ENCODE peak calls at places on chromosomes 7 and 10, in eight cellular contexts. One of them, this sample, is unnamed.

GRCh38 chr10:10482613-10483012 is 535.1 kb upstream of the CELF2 start:
- DNase-seq in GM13976: no peak
- DNase-seq in AG04450: no peak
- DNase-seq in fibroblast of pulmonary artery: no peak
- DNase-seq in H9: no peak
- DNase-seq in choroid plexus epithelial cell: no peak
- DNase-seq in AG09319: no peak
- DNase-seq in CD4-positive, alpha-beta T cell: no peak
- DNase-seq in this sample: no peak

GRCh38 chr7:47228386-47229014 is 353.4 kb downstream of the TNS3 start:
- DNase-seq in GM13976: no peak
- DNase-seq in CD4-positive, alpha-beta T cell: no peak
- DNase-seq in AG04450: no peak
- DNase-seq in fibroblast of pulmonary artery: no peak
- DNase-seq in choroid plexus epithelial cell: no peak
- DNase-seq in AG09319: no peak
- DNase-seq in H9: peak
- DNase-seq in this sample: no peak

GRCh38 chr10:43304687-43305333 is 37.9 kb upstream of the RASGEF1A start:
- DNase-seq in choroid plexus epithelial cell: peak
- DNase-seq in CD4-positive, alpha-beta T cell: peak
- DNase-seq in H9: peak
- DNase-seq in AG09319: no peak
- DNase-seq in GM13976: peak
- DNase-seq in AG04450: no peak
- DNase-seq in fibroblast of pulmonary artery: peak
- DNase-seq in this sample: peak

GRCh38 chr10:77416327-77417135 is 221.1 kb downstream of the KCNMA1 start:
- DNase-seq in AG09319: no peak
- DNase-seq in AG04450: peak
- DNase-seq in fibroblast of pulmonary artery: peak
- DNase-seq in CD4-positive, alpha-beta T cell: no peak
- DNase-seq in H9: no peak
- DNase-seq in choroid plexus epithelial cell: peak
- DNase-seq in GM13976: no peak
- DNase-seq in this sample: peak

GRCh38 chr10:66321746-66322145 is 604.1 kb upstream of the LRRTM3 start:
- DNase-seq in H9: no peak
- DNase-seq in AG09319: no peak
- DNase-seq in CD4-positive, alpha-beta T cell: no peak
- DNase-seq in fibroblast of pulmonary artery: no peak
- DNase-seq in AG04450: no peak
- DNase-seq in choroid plexus epithelial cell: no peak
- DNase-seq in GM13976: no peak
- DNase-seq in this sample: no peak

GRCh38 chr10:49500420-49500819 is 38.5 kb downstream of the ERCC6 start:
- DNase-seq in AG04450: no peak
- DNase-seq in AG09319: no peak
- DNase-seq in choroid plexus epithelial cell: no peak
- DNase-seq in GM13976: no peak
- DNase-seq in fibroblast of pulmonary artery: no peak
- DNase-seq in H9: no peak
- DNase-seq in CD4-positive, alpha-beta T cell: no peak
- DNase-seq in this sample: no peak

GRCh38 chr10:25465582-25466372 is 291.0 kb downstream of the GPR158 start:
- DNase-seq in H9: no peak
- DNase-seq in AG09319: no peak
- DNase-seq in choroid plexus epithelial cell: no peak
- DNase-seq in GM13976: no peak
- DNase-seq in AG04450: no peak
- DNase-seq in fibroblast of pulmonary artery: no peak
- DNase-seq in CD4-positive, alpha-beta T cell: no peak
- DNase-seq in this sample: no peak

GRCh38 chr10:99551158-99551557 is 18.4 kb downstream of the NKX2-3 start:
- DNase-seq in AG04450: peak
- DNase-seq in H9: no peak
- DNase-seq in GM13976: no peak
- DNase-seq in AG09319: peak
- DNase-seq in choroid plexus epithelial cell: peak
- DNase-seq in CD4-positive, alpha-beta T cell: no peak
- DNase-seq in fibroblast of pulmonary artery: peak
- DNase-seq in this sample: peak

GRCh38 chr7:16416289-16417282 is 4.8 kb downstream of the CRPPA start:
- DNase-seq in H9: no peak
- DNase-seq in fibroblast of pulmonary artery: peak
- DNase-seq in CD4-positive, alpha-beta T cell: no peak
- DNase-seq in AG09319: no peak
- DNase-seq in AG04450: no peak
- DNase-seq in choroid plexus epithelial cell: peak
- DNase-seq in GM13976: no peak
- DNase-seq in this sample: peak

GRCh38 chr10:75197906-75198305 is 12.7 kb upstream of the VDAC2 start:
- DNase-seq in GM13976: no peak
- DNase-seq in H9: no peak
- DNase-seq in AG04450: no peak
- DNase-seq in choroid plexus epithelial cell: no peak
- DNase-seq in fibroblast of pulmonary artery: no peak
- DNase-seq in AG09319: no peak
- DNase-seq in CD4-positive, alpha-beta T cell: no peak
- DNase-seq in this sample: no peak

GRCh38 chr10:69491611-69492010 is 40.3 kb downstream of the TSPAN15 start:
- DNase-seq in fibroblast of pulmonary artery: no peak
- DNase-seq in AG09319: no peak
- DNase-seq in H9: no peak
- DNase-seq in choroid plexus epithelial cell: no peak
- DNase-seq in GM13976: no peak
- DNase-seq in AG04450: no peak
- DNase-seq in CD4-positive, alpha-beta T cell: no peak
- DNase-seq in this sample: no peak

GRCh38 chr7:44325181-44325671 is at the start of gene CAMK2B:
- DNase-seq in GM13976: peak
- DNase-seq in AG09319: no peak
- DNase-seq in H9: no peak
- DNase-seq in CD4-positive, alpha-beta T cell: no peak
- DNase-seq in fibroblast of pulmonary artery: no peak
- DNase-seq in choroid plexus epithelial cell: no peak
- DNase-seq in AG04450: no peak
- DNase-seq in this sample: no peak

GRCh38 chr7:158073845-158074840 is 513.5 kb downstream of the PTPRN2 start:
- DNase-seq in AG09319: no peak
- DNase-seq in AG04450: no peak
- DNase-seq in GM13976: no peak
- DNase-seq in CD4-positive, alpha-beta T cell: no peak
- DNase-seq in choroid plexus epithelial cell: no peak
- DNase-seq in H9: no peak
- DNase-seq in fibroblast of pulmonary artery: no peak
- DNase-seq in this sample: no peak

GRCh38 chr7:46551603-46552002 is 630.5 kb upstream of the IGFBP3 start:
- DNase-seq in fibroblast of pulmonary artery: no peak
- DNase-seq in AG04450: no peak
- DNase-seq in CD4-positive, alpha-beta T cell: no peak
- DNase-seq in H9: no peak
- DNase-seq in choroid plexus epithelial cell: no peak
- DNase-seq in AG09319: no peak
- DNase-seq in GM13976: no peak
- DNase-seq in this sample: peak

GRCh38 chr10:132422169-132422691 is 25.2 kb downstream of the PWWP2B start:
- DNase-seq in AG09319: no peak
- DNase-seq in CD4-positive, alpha-beta T cell: no peak
- DNase-seq in H9: no peak
- DNase-seq in GM13976: no peak
- DNase-seq in AG04450: no peak
- DNase-seq in choroid plexus epithelial cell: peak
- DNase-seq in fibroblast of pulmonary artery: no peak
- DNase-seq in this sample: no peak

GRCh38 chr7:42677751-42678231 is 234.1 kb downstream of the C7orf25 start:
- DNase-seq in H9: no peak
- DNase-seq in AG09319: no peak
- DNase-seq in CD4-positive, alpha-beta T cell: no peak
- DNase-seq in GM13976: no peak
- DNase-seq in choroid plexus epithelial cell: peak
- DNase-seq in fibroblast of pulmonary artery: peak
- DNase-seq in AG04450: no peak
- DNase-seq in this sample: peak

GRCh38 chr10:5484205-5484604 is 15.2 kb downstream of the CALML5 start:
- DNase-seq in CD4-positive, alpha-beta T cell: no peak
- DNase-seq in AG09319: no peak
- DNase-seq in choroid plexus epithelial cell: peak
- DNase-seq in fibroblast of pulmonary artery: peak
- DNase-seq in GM13976: no peak
- DNase-seq in H9: no peak
- DNase-seq in AG04450: no peak
- DNase-seq in this sample: peak

DNA sequence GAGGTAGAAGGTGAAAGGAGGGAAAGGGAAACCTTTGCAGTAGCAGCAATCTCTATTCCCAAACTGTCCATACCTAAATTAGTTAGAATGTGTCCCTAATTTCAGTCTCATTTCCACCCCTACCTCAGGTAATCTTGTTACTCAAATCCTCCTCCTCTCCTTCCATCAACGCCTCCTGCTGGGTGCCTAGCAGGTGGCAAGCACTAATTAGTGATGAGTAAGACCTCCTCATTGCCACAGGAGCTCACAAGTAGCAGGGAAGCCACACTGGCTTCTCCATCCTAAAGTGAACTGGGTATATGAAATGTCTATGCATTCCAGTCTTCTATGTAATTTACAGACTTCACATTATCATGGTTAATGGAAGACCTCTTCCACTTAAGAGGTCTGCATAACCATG is 25.7 kb upstream of the FAM133B start:
- DNase-seq in GM13976: no peak
- DNase-seq in fibroblast of pulmonary artery: no peak
- DNase-seq in AG09319: no peak
- DNase-seq in H9: no peak
- DNase-seq in AG04450: no peak
- DNase-seq in CD4-positive, alpha-beta T cell: no peak
- DNase-seq in choroid plexus epithelial cell: no peak
- DNase-seq in this sample: peak
- TF ChIP-seq CTCF in GM13976: no peak
- TF ChIP-seq CTCF in fibroblast of pulmonary artery: no peak
- TF ChIP-seq CTCF in AG09319: no peak
- TF ChIP-seq CTCF in H9: no peak
- TF ChIP-seq CTCF in AG04450: no peak
- TF ChIP-seq CTCF in CD4-positive, alpha-beta T cell: no peak
- TF ChIP-seq CTCF in choroid plexus epithelial cell: no peak
- TF ChIP-seq CTCF in this sample: peak

DNA sequence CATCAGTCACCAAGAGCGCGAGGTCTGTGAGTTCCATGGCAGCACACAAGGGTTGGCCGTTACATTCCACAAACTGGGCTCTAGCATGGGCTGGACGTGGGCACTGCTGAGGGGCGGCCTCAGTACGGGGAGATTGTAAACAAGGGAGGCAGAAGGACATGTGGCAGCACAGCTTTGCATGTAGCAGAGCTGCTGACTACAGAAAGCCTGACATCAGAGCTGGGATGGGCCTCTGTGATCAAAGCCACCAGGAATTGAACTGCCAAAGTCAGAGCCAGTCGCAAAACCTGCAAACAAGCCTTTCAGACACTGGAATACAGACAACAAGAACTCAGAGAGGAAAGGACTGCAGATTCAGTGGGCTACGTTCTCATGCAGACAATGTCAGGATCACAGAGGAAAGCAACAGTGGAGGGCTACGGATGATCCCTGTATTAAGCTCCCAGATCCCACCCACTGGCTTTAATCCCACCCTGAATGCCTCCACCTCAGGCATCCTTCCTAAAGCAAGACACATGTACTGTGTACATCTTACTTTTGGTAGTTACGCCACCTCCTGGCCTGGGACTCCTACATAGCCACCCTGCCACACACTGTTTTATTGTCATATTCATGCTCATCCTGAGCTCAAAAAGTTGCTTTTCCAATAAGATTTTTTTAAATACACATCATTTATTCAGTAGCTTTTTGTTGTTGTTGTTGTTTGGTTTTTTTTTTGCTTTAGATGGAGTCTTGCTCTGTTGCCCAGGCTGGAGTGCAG is 291.1 kb upstream of the IMMP2L start:
- DNase-seq in AG04450: no peak
- DNase-seq in H9: peak
- DNase-seq in fibroblast of pulmonary artery: peak
- DNase-seq in GM13976: no peak
- DNase-seq in choroid plexus epithelial cell: peak
- DNase-seq in AG09319: no peak
- DNase-seq in CD4-positive, alpha-beta T cell: no peak
- DNase-seq in this sample: no peak
- TF ChIP-seq CTCF in AG04450: peak
- TF ChIP-seq CTCF in H9: peak
- TF ChIP-seq CTCF in fibroblast of pulmonary artery: peak
- TF ChIP-seq CTCF in GM13976: no peak
- TF ChIP-seq CTCF in choroid plexus epithelial cell: peak
- TF ChIP-seq CTCF in AG09319: peak
- TF ChIP-seq CTCF in CD4-positive, alpha-beta T cell: no peak
- TF ChIP-seq CTCF in this sample: peak

DNA sequence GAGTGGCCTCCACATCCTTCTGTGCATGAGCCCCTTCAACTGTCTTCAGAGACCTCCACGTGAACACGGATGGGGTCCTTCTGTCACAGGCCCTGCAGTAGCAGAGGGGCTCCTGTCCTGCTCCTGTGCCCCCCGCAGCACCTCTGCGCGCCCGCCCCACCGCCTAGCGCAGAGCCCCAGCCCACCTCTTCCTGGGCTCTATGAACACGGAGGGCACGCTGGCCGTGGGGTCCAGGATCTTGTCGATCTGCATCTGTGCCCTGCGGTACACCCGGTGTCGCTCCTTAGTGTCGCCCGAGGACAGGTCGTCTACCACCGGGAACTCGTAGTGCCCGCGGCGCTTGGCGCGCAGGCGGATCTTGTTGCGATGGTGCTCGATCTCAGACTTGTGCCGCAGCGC is 71.4 kb upstream of the ATP6V0A4 start:
- DNase-seq in GM13976: no peak
- DNase-seq in CD4-positive, alpha-beta T cell: no peak
- DNase-seq in AG09319: no peak
- DNase-seq in H9: no peak
- DNase-seq in fibroblast of pulmonary artery: no peak
- DNase-seq in choroid plexus epithelial cell: no peak
- DNase-seq in AG04450: no peak
- DNase-seq in this sample: no peak
- TF ChIP-seq CTCF in GM13976: no peak
- TF ChIP-seq CTCF in CD4-positive, alpha-beta T cell: no peak
- TF ChIP-seq CTCF in AG09319: no peak
- TF ChIP-seq CTCF in H9: no peak
- TF ChIP-seq CTCF in fibroblast of pulmonary artery: no peak
- TF ChIP-seq CTCF in choroid plexus epithelial cell: no peak
- TF ChIP-seq CTCF in AG04450: no peak
- TF ChIP-seq CTCF in this sample: no peak

GRCh38 chr10:83562381-83562780 is 576.9 kb upstream of the GHITM start:
- DNase-seq in AG09319: no peak
- DNase-seq in fibroblast of pulmonary artery: no peak
- DNase-seq in choroid plexus epithelial cell: no peak
- DNase-seq in AG04450: no peak
- DNase-seq in H9: peak
- DNase-seq in CD4-positive, alpha-beta T cell: no peak
- DNase-seq in GM13976: no peak
- DNase-seq in this sample: no peak
- TF ChIP-seq CTCF in AG09319: no peak
- TF ChIP-seq CTCF in fibroblast of pulmonary artery: peak
- TF ChIP-seq CTCF in choroid plexus epithelial cell: no peak
- TF ChIP-seq CTCF in AG04450: no peak
- TF ChIP-seq CTCF in H9: peak
- TF ChIP-seq CTCF in CD4-positive, alpha-beta T cell: no peak
- TF ChIP-seq CTCF in GM13976: no peak
- TF ChIP-seq CTCF in this sample: no peak

This sample was measured in epithelial cell of esophagus.